ENCODE peak calls at places on chromosomes 3 and 15, in four cellular contexts. One of them, this sample, is unnamed.

GRCh38 chr3:141408596-141408995 is 40.3 kb downstream of the ZBTB38 start:
- DNase-seq in fibroblast of lung: no peak
- DNase-seq in GM23248: no peak
- DNase-seq in mammary epithelial cell: no peak
- DNase-seq in this sample: no peak

GRCh38 chr3:159629329-159630084 is 359.1 kb upstream of the IL12A start:
- DNase-seq in mammary epithelial cell: no peak
- DNase-seq in GM23248: peak
- DNase-seq in fibroblast of lung: no peak
- DNase-seq in this sample: no peak

GRCh38 chr15:98838387-98839259 is 169.0 kb downstream of the PGPEP1L start:
- DNase-seq in GM23248: no peak
- DNase-seq in mammary epithelial cell: no peak
- DNase-seq in fibroblast of lung: no peak
- DNase-seq in this sample: no peak

GRCh38 chr3:57158813-57159678 is 6.1 kb downstream of the IL17RD start:
- DNase-seq in mammary epithelial cell: peak
- DNase-seq in GM23248: no peak
- DNase-seq in fibroblast of lung: peak
- DNase-seq in this sample: no peak

GRCh38 chr3:29822051-29822450 is 541.2 kb downstream of the RBMS3 start:
- DNase-seq in GM23248: peak
- DNase-seq in fibroblast of lung: peak
- DNase-seq in mammary epithelial cell: peak
- DNase-seq in this sample: no peak

GRCh38 chr3:11953778-11954177 is 50.4 kb upstream of the SYN2 start:
- DNase-seq in fibroblast of lung: no peak
- DNase-seq in mammary epithelial cell: no peak
- DNase-seq in GM23248: no peak
- DNase-seq in this sample: no peak

GRCh38 chr15:55858661-55859060 is 115.7 kb upstream of the PRTG start:
- DNase-seq in GM23248: peak
- DNase-seq in fibroblast of lung: peak
- DNase-seq in mammary epithelial cell: no peak
- DNase-seq in this sample: no peak

GRCh38 chr3:19717736-19718135 is 216.3 kb downstream of the EFHB start:
- DNase-seq in GM23248: no peak
- DNase-seq in mammary epithelial cell: no peak
- DNase-seq in fibroblast of lung: no peak
- DNase-seq in this sample: no peak

GRCh38 chr3:113743006-113743639 is 2.9 kb downstream of the NAA50 start:
- DNase-seq in mammary epithelial cell: no peak
- DNase-seq in GM23248: no peak
- DNase-seq in fibroblast of lung: no peak
- DNase-seq in this sample: no peak

GRCh38 chr3:43105224-43105596 is 669 bp downstream of the POMGNT2 start:
- DNase-seq in GM23248: peak
- DNase-seq in mammary epithelial cell: no peak
- DNase-seq in fibroblast of lung: no peak
- DNase-seq in this sample: peak

GRCh38 chr15:60328852-60329443 is 68.8 kb downstream of the ANXA2 start:
- DNase-seq in GM23248: peak
- DNase-seq in fibroblast of lung: no peak
- DNase-seq in mammary epithelial cell: no peak
- DNase-seq in this sample: no peak

GRCh38 chr3:50630394-50630793 is 13.4 kb downstream of the MAPKAPK3 start:
- DNase-seq in mammary epithelial cell: no peak
- DNase-seq in fibroblast of lung: no peak
- DNase-seq in GM23248: no peak
- DNase-seq in this sample: no peak

GRCh38 chr3:48795997-48796732 is 51.5 kb downstream of the PRKAR2A start:
- DNase-seq in mammary epithelial cell: no peak
- DNase-seq in GM23248: no peak
- DNase-seq in fibroblast of lung: no peak
- DNase-seq in this sample: no peak
- H3K27ac ChIP-seq in mammary epithelial cell: no peak
- H3K27ac ChIP-seq in GM23248: no peak
- H3K27ac ChIP-seq in fibroblast of lung: no peak
- H3K27ac ChIP-seq in this sample: no peak

GRCh38 chr3:115323380-115323779 is 176.3 kb upstream of the ZBTB20 start:
- DNase-seq in GM23248: peak
- DNase-seq in fibroblast of lung: no peak
- DNase-seq in mammary epithelial cell: no peak
- DNase-seq in this sample: no peak
- H2AFZ ChIP-seq in GM23248: no peak
- H2AFZ ChIP-seq in fibroblast of lung: no peak
- H2AFZ ChIP-seq in mammary epithelial cell: no peak
- H2AFZ ChIP-seq in this sample: no peak

DNA sequence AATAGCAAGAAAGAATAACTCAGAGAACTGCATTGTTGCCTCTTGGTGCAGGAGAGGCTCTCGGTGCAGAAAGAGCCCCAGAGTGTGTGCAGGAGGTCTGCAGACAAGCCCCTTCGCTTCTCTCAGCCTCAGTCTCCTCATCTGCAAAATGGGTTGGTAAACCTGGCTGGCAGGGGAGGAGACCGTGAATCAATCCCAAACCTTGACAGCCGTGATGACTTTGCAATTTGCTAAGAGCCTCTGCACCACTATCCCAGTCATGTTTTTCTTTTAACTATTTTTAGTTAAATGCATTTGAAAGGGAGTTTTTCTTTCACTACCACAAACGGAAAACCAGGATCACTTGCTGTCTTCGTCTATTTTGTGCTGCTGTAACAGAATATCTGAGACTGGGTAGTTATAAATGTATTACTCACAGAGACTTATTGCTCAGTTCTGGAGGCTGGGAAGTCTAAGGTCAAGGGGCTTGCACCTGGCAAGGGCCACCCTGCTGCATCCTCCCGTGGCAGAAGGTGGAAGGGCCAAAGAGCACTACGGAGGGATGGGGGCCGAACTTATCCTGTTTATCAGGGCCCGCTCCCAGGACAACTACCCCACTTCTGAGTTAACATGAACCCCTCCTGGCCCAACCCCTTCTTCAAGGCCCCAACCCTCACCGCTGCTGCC is 14.2 kb upstream of the IQSEC1 start:
- DNase-seq in mammary epithelial cell: no peak
- DNase-seq in GM23248: no peak
- DNase-seq in fibroblast of lung: no peak
- DNase-seq in this sample: no peak
- H3K27ac ChIP-seq in mammary epithelial cell: no peak
- H3K27ac ChIP-seq in GM23248: no peak
- H3K27ac ChIP-seq in fibroblast of lung: no peak
- H3K27ac ChIP-seq in this sample: no peak

GRCh38 chr3:64943861-64944260 is 256.1 kb upstream of the ADAMTS9 start:
- DNase-seq in GM23248: no peak
- DNase-seq in fibroblast of lung: no peak
- DNase-seq in mammary epithelial cell: no peak
- DNase-seq in this sample: no peak

GRCh38 chr3:64939309-64939708 is 251.5 kb upstream of the ADAMTS9 start:
- DNase-seq in mammary epithelial cell: no peak
- DNase-seq in fibroblast of lung: no peak
- DNase-seq in GM23248: no peak
- DNase-seq in this sample: no peak

GRCh38 chr3:64940949-64941348 is 253.1 kb upstream of the ADAMTS9 start:
- DNase-seq in fibroblast of lung: no peak
- DNase-seq in mammary epithelial cell: no peak
- DNase-seq in GM23248: no peak
- DNase-seq in this sample: no peak

GRCh38 chr3:64939747-64940450 is 252.1 kb upstream of the ADAMTS9 start:
- DNase-seq in fibroblast of lung: no peak
- DNase-seq in mammary epithelial cell: no peak
- DNase-seq in GM23248: no peak
- DNase-seq in this sample: no peak

DNA sequence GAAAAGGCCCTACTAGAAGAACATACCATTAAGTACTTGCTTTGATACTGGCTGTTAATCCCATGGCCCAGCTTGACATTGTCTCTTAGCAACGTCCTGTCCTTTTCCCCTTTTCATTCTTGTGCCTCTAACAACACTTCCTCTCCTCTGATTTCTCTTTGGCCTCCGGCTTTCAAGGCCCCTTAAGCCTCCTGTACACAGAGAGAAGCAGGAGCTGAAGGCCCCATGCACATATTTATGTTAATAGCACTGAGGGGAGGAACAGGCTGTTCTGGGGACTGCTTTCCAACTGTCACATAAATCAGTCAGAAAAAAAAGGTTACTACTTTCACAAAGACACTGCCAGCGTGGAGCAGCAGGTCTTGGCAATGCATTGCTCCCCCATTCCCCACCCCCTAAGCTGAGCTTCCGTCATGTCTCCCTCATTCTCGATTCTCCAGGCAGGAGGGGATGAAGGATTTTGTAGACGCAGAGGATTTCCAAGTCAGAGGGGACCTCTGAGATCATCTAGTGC is 257.4 kb upstream of the ADAMTS9 start:
- DNase-seq in fibroblast of lung: no peak
- DNase-seq in GM23248: no peak
- DNase-seq in mammary epithelial cell: no peak
- DNase-seq in this sample: no peak
- H2AFZ ChIP-seq in fibroblast of lung: peak
- H2AFZ ChIP-seq in GM23248: no peak
- H2AFZ ChIP-seq in mammary epithelial cell: no peak
- H2AFZ ChIP-seq in this sample: no peak

DNA sequence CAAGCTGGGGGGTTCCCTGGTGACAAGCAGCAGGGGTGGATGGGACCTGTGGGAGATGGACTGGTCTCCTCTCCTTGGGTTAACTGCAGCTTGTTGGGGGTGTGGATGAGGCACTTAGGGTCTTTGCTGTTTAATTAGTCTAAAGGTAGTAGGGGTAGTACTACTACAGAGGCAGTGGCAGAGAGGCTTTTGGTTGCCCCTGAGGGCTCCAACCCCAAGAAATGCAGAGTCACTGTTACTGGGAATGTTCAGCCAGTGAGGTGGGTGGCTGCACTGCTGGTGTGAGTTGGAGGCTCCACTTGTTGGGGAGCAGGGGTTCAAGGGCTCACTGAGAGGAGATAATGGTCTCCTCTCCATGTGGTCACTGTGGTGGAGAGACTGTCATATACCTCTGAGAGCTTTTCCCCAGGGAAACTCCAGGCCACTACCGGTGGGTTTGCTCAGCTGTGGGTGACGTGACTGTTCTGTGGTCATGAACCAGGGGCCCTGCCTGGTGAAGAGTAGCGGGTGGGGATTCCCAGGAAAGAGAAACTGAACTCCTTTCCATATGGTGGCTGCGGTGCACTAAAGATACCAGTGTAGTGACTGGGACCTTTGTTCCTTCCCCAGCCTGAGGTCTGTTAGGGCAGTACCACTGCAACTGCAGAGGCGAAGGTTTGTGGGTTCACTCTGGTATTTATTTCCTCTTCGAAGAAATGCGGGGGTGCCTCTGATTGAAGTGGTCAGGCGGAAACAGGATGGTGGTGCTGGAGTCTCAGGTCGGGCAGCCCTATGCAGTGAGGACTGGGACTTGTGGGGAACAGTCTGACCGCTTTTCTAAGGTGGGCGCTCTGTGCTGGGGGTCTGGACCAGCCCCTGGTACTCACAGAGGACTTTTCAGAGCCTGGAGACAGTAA is 68.9 kb upstream of the TNFSF10 start:
- DNase-seq in GM23248: no peak
- DNase-seq in mammary epithelial cell: no peak
- DNase-seq in fibroblast of lung: peak
- DNase-seq in this sample: no peak
- H3K27ac ChIP-seq in GM23248: no peak
- H3K27ac ChIP-seq in mammary epithelial cell: no peak
- H3K27ac ChIP-seq in fibroblast of lung: no peak
- H3K27ac ChIP-seq in this sample: no peak

GRCh38 chr3:181699171-181699903 is 12.4 kb upstream of the SOX2 start:
- DNase-seq in fibroblast of lung: peak
- DNase-seq in GM23248: no peak
- DNase-seq in mammary epithelial cell: peak
- DNase-seq in this sample: no peak
- H2AFZ ChIP-seq in fibroblast of lung: no peak
- H2AFZ ChIP-seq in GM23248: no peak
- H2AFZ ChIP-seq in mammary epithelial cell: peak
- H2AFZ ChIP-seq in this sample: no peak

GRCh38 chr3:143120716-143121239 is 1.2 kb downstream of the CHST2 start:
- DNase-seq in mammary epithelial cell: peak
- DNase-seq in fibroblast of lung: peak
- DNase-seq in GM23248: peak
- DNase-seq in this sample: no peak
- H3K27ac ChIP-seq in mammary epithelial cell: no peak
- H3K27ac ChIP-seq in fibroblast of lung: no peak
- H3K27ac ChIP-seq in GM23248: no peak
- H3K27ac ChIP-seq in this sample: no peak

DNA sequence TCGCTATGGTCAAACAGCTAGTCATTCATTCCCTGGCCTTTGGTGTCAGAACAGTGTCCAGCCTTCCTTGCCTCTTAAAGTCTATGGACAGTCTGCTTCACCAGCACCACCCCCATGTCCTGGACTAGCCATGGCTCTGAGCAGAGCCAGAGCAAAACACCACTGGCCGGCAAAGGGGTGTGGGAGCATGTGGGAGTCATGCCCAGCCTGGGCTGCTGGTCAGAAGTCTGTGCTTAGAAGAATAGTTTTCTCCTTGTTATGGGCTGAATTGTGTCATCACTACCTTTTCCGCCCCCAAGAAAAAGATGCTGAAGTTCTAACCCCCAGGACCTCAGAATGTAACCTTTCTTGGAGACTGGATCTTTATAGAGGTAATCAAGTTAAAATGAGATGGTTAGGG is 132.9 kb upstream of the LPP start:
- DNase-seq in GM23248: peak
- DNase-seq in mammary epithelial cell: no peak
- DNase-seq in fibroblast of lung: peak
- DNase-seq in this sample: no peak
- H2AFZ ChIP-seq in GM23248: peak
- H2AFZ ChIP-seq in mammary epithelial cell: peak
- H2AFZ ChIP-seq in fibroblast of lung: no peak
- H2AFZ ChIP-seq in this sample: peak

GRCh38 chr3:61562810-61563613 is 1.6 kb downstream of the PTPRG start:
- DNase-seq in GM23248: peak
- DNase-seq in mammary epithelial cell: peak
- DNase-seq in fibroblast of lung: peak
- DNase-seq in this sample: no peak
- H3K27ac ChIP-seq in GM23248: peak
- H3K27ac ChIP-seq in mammary epithelial cell: no peak
- H3K27ac ChIP-seq in fibroblast of lung: peak
- H3K27ac ChIP-seq in this sample: no peak

DNA sequence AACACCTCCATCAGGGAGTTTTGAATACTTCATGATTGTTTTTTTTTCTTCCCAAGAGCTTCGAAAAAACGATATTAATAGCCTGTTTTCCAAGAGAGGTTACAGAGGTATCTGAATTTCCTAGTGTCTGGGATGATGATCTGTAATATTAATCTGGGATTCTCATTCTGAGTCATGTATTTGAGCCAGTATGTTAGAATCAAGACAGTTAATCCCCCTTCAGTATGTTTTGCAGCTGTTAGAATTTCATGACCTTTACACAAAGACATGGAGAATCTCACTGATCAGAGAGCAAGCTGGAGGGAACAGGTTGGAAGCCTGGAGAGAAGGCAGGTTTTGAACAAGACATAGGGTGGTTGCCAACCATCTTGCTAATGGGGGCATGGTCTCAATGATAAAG is 234.5 kb upstream of the GAP43 start:
- DNase-seq in fibroblast of lung: no peak
- DNase-seq in mammary epithelial cell: no peak
- DNase-seq in GM23248: no peak
- DNase-seq in this sample: no peak
- H2AFZ ChIP-seq in fibroblast of lung: no peak
- H2AFZ ChIP-seq in mammary epithelial cell: no peak
- H2AFZ ChIP-seq in GM23248: no peak
- H2AFZ ChIP-seq in this sample: no peak

This sample was measured in PC-9.